ENCODE peak calls at places on chromosome 15, in five cellular contexts. K, I, A, U and C are unnamed samples.

GRCh38 chr15:69145694-69146492 is 14.5 kb upstream of the GLCE start:
- DNase-seq in K (no peak), I (no peak), A (no peak), U (no peak), C (no peak)

GRCh38 chr15:49045691-49046112 is 544 bp downstream of the SECISBP2L start:
- DNase-seq in K (no peak), I (peak; percentile 46), A (no peak), U (peak; percentile 26), C (no peak)

GRCh38 chr15:34861216-34861615 is 65.9 kb upstream of the ACTC1 start:
- DNase-seq in K (no peak), I (no peak), A (no peak), U (no peak), C (no peak)

GRCh38 chr15:70049115-70049514 is 48.6 kb downstream of the TLE3 start:
- DNase-seq in K (peak; percentile 8), I (no peak), A (no peak), U (no peak), C (peak; percentile 47)

GRCh38 chr15:64233299-64233698 is 70.5 kb upstream of the PPIB start:
- DNase-seq in K (no peak), I (no peak), A (no peak), U (no peak), C (no peak)

GRCh38 chr15:76337739-76338554 is 1.4 kb downstream of the ISL2 start:
- DNase-seq in K (no peak), I (no peak), A (no peak), U (no peak), C (no peak)

GRCh38 chr15:64535460-64536243 is 75.3 kb downstream of the ZNF609 start:
- DNase-seq in K (no peak), I (no peak), A (no peak), U (no peak), C (no peak)

GRCh38 chr15:65948352-65948751 is 79.1 kb downstream of the RAB11A start:
- DNase-seq in K (no peak), I (no peak), A (no peak), U (no peak), C (no peak)

GRCh38 chr15:31278056-31278445 is 48.6 kb upstream of the KLF13 start:
- DNase-seq in K (no peak), I (no peak), A (peak; percentile 12), U (no peak), C (peak; percentile 37)

GRCh38 chr15:73584699-73585420 is 48.3 kb downstream of the NPTN start:
- DNase-seq in K (no peak), I (no peak), A (no peak), U (no peak), C (no peak)

GRCh38 chr15:93037341-93038063 is 51.5 kb downstream of the RGMA start:
- DNase-seq in K (peak; percentile 63), I (peak; percentile 70), A (peak; percentile 67), U (no peak), C (peak; percentile 83)

GRCh38 chr15:36809380-36809779 is 230.0 kb downstream of the CDIN1 start:
- DNase-seq in K (no peak), I (no peak), A (no peak), U (no peak), C (no peak)

GRCh38 chr15:75167588-75168076 is 34.0 kb upstream of the C15orf39 start:
- DNase-seq in K (no peak), I (peak; percentile 83), A (no peak), U (peak; percentile 45), C (no peak)

GRCh38 chr15:55990986-55991385 is 2.4 kb downstream of the NEDD4 start:
- DNase-seq in K (no peak), I (no peak), A (no peak), U (no peak), C (no peak)

GRCh38 chr15:45863881-45864580 is 229.2 kb downstream of the SQOR start:
- DNase-seq in K (no peak), I (peak; percentile 50), A (no peak), U (no peak), C (no peak)

GRCh38 chr15:34011476-34011875 is 27.5 kb downstream of the AVEN start:
- DNase-seq in K (no peak), I (peak; percentile 10), A (no peak), U (no peak), C (no peak)

GRCh38 chr15:77181305-77182074 is 110.6 kb upstream of the TSPAN3 start:
- DNase-seq in K (no peak), I (no peak), A (no peak), U (no peak), C (no peak)

GRCh38 chr15:41494190-41494921 is 682 bp downstream of the ITPKA start:
- DNase-seq in K (no peak), I (no peak), A (peak; percentile 24), U (peak; percentile 8), C (no peak)

GRCh38 chr15:71431345-71432336 is 316.4 kb downstream of the THSD4 start:
- DNase-seq in K (no peak), I (no peak), A (no peak), U (no peak), C (no peak)

GRCh38 chr15:92631721-92632120 is 23.9 kb downstream of the FAM174B start:
- DNase-seq in K (no peak), I (no peak), A (no peak), U (no peak), C (no peak)

GRCh38 chr15:65400760-65401606 is 21.8 kb downstream of the IGDCC4 start:
- DNase-seq in K (peak; percentile 42), I (peak; percentile 70), A (peak; percentile 79), U (peak; percentile 72), C (no peak)

GRCh38 chr15:81312790-81313543 is 11.0 kb downstream of the STARD5 start:
- DNase-seq in K (peak; percentile 92), I (peak; percentile 99), A (peak; percentile 77), U (peak; percentile 99), C (peak; percentile 96)

GRCh38 chr15:52023169-52023922 is 4.3 kb downstream of the MAPK6 start:
- DNase-seq in K (no peak), I (no peak), A (no peak), U (no peak), C (no peak)

GRCh38 chr15:42786978-42787377 is 50.0 kb upstream of the CDAN1 start:
- DNase-seq in K (no peak), I (no peak), A (no peak), U (no peak), C (no peak)

GRCh38 chr15:60936186-60936585 is 292.9 kb downstream of the RORA start:
- DNase-seq in K (no peak), I (no peak), A (no peak), U (no peak), C (no peak)

GRCh38 chr15:59999064-59999377 is 5.1 kb upstream of the FOXB1 start:
- DNase-seq in K (no peak), I (no peak), A (no peak), U (no peak), C (no peak)

GRCh38 chr15:75661041-75661778 is 13.5 kb downstream of the SNX33 start:
- DNase-seq in K (peak; percentile 93), I (peak; percentile 80), A (peak; percentile 80), U (peak; percentile 98), C (peak; percentile 97)

GRCh38 chr15:65355173-65355982 is 22.4 kb downstream of the IGDCC3 start:
- DNase-seq in K (no peak), I (no peak), A (no peak), U (no peak), C (no peak)

GRCh38 chr15:75049392-75049791 is 26.0 kb downstream of the PPCDC start:
- DNase-seq in K (peak; percentile 69), I (no peak), A (peak; percentile 88), U (peak; percentile 78), C (peak; percentile 92)

GRCh38 chr15:53472883-53473282 is 286.6 kb downstream of the WDR72 start:
- DNase-seq in K (no peak), I (no peak), A (no peak), U (no peak), C (no peak)

GRCh38 chr15:99212401-99212800 is 37.0 kb downstream of the TTC23 start:
- DNase-seq in K (no peak), I (peak; percentile 88), A (peak; percentile 49), U (peak; percentile 3), C (peak; percentile 91)

GRCh38 chr15:78065973-78066946 is 11.3 kb downstream of the TBC1D2B start:
- DNase-seq in K (no peak), I (no peak), A (no peak), U (no peak), C (peak; percentile 65)